ENCODE peak calls at places on chromosomes 3 and 15, in seven cellular contexts. L is HCT116, Z is lower lobe of right lung, E is uterus, S is K562, U is OCI-LY7, R is Peyer's patch. W is an unnamed sample. For H3K9me3 and H3K4me1, the result is how much of the 10 kb centered on the place peaks cover.

GRCh38 chr15:65981837-65982696 is 112.8 kb downstream of the RAB11A start:
- DNase-seq in S (peak), U (peak), Z (peak), L (peak), R (peak), E (no peak), W (no peak)

GRCh38 chr15:69158201-69158842 is 2.1 kb upstream of the GLCE start:
- DNase-seq in L (no peak), Z (no peak), S (peak), U (no peak), E (no peak), R (no peak), W (no peak)

GRCh38 chr15:40902605-40903561 is 8.6 kb downstream of the VPS18 start:
- DNase-seq in U (peak), Z (peak), L (no peak), S (no peak), E (no peak), R (no peak), W (no peak)

GRCh38 chr3:138082085-138082991 is 33.1 kb downstream of the DZIP1L start:
- DNase-seq in Z (no peak), L (peak), S (no peak), E (peak), U (no peak), R (no peak), W (no peak)

GRCh38 chr15:67013696-67014095 is 51.7 kb upstream of the SMAD3 start:
- DNase-seq in U (no peak), E (peak), Z (no peak), L (no peak), R (no peak), S (no peak), W (no peak)

GRCh38 chr3:176274161-176274560 is 923.1 kb downstream of the TBL1XR1 start:
- DNase-seq in Z (no peak), L (no peak), R (no peak), U (peak), E (no peak), S (no peak), W (no peak)

GRCh38 chr3:29141197-29141911 is 139.5 kb upstream of the RBMS3 start:
- DNase-seq in U (no peak), E (no peak), L (no peak), R (no peak), Z (no peak), S (no peak), W (no peak)

GRCh38 chr15:75062706-75063105 is 39.3 kb downstream of the PPCDC start:
- DNase-seq in S (no peak), L (no peak), R (peak), Z (no peak), E (no peak), U (no peak), W (no peak)

GRCh38 chr15:34047893-34048775 is 9.1 kb upstream of the AVEN start:
- DNase-seq in Z (no peak), R (no peak), U (no peak), E (no peak), L (no peak), S (no peak), W (no peak)

GRCh38 chr3:160677459-160677901 is 520 bp downstream of the ARL14 start:
- DNase-seq in E (no peak), R (no peak), Z (no peak), S (no peak), L (no peak), U (no peak), W (no peak)

GRCh38 chr15:90340345-90340744 is 11.7 kb upstream of the ZNF774 start:
- DNase-seq in U (peak), E (no peak), R (peak), Z (no peak), S (peak), L (peak), W (no peak)

GRCh38 chr3:4982773-4983738 is 3.8 kb downstream of the BHLHE40 start:
- DNase-seq in S (no peak), Z (no peak), L (no peak), U (no peak), R (no peak), E (no peak), W (no peak)

GRCh38 chr3:172082269-172082668 is 42.9 kb downstream of the FNDC3B start:
- DNase-seq in S (no peak), Z (no peak), R (peak), E (peak), L (no peak), U (no peak), W (no peak)

GRCh38 chr3:86801921-86802320 is 189.0 kb downstream of the VGLL3 start:
- DNase-seq in S (no peak), R (no peak), L (no peak), Z (no peak), E (no peak), U (no peak), W (no peak)

GRCh38 chr3:37751537-37751936 is 110.1 kb upstream of the CTDSPL start:
- DNase-seq in L (no peak), R (no peak), U (no peak), S (no peak), E (no peak), Z (no peak), W (no peak)

GRCh38 chr15:69685524-69686452 is 233.2 kb downstream of the RPLP1 start:
- DNase-seq in S (no peak), U (no peak), E (no peak), L (no peak), Z (peak), R (no peak), W (no peak)

GRCh38 chr3:6526321-6526720 is 334.6 kb upstream of the GRM7 start:
- DNase-seq in L (peak), Z (no peak), S (no peak), R (no peak), U (no peak), E (no peak), W (no peak)

GRCh38 chr3:169389211-169389924 is 274.1 kb downstream of the MECOM start:
- DNase-seq in U (no peak), R (no peak), E (no peak), Z (no peak), S (no peak), L (no peak), W (no peak)
- H3K4me3 ChIP-seq in U (no peak), R (peak), E (no peak), Z (no peak), S (no peak), L (no peak), W (no peak)

GRCh38 chr15:86837631-86838030 is 758.0 kb downstream of the AGBL1 start:
- DNase-seq in R (no peak), S (no peak), Z (no peak), E (no peak), U (no peak), L (no peak), W (no peak)

GRCh38 chr15:86834115-86834863 is 754.6 kb downstream of the AGBL1 start:
- DNase-seq in L (no peak), S (no peak), Z (no peak), U (no peak), E (no peak), R (no peak), W (no peak)

GRCh38 chr15:86833595-86833994 is 753.9 kb downstream of the AGBL1 start:
- DNase-seq in L (no peak), U (no peak), E (no peak), R (no peak), S (no peak), Z (no peak), W (no peak)

GRCh38 chr15:86839502-86839901 is 759.8 kb downstream of the AGBL1 start:
- DNase-seq in L (no peak), Z (no peak), R (no peak), S (no peak), E (no peak), U (no peak), W (no peak)
- H3K9me3 ChIP-seq in L (under half), Z (under half), R (under half), S (under half), E (under half), U (under half), W (under half)

GRCh38 chr3:125353128-125353527 is 22.0 kb downstream of the ZNF148 start:
- DNase-seq in U (no peak), S (no peak), E (no peak), R (no peak), L (no peak), Z (no peak), W (no peak)
- H3K4me1 ChIP-seq in U (under half), S (under half), E (under half), R (under half), L (under half), Z (under half), W (under half)

GRCh38 chr3:167883452-167883851 is 147.9 kb downstream of the SERPINI1 start:
- DNase-seq in R (no peak), E (no peak), L (no peak), S (no peak), Z (no peak), U (no peak), W (no peak)

GRCh38 chr3:167880183-167880582 is 144.7 kb downstream of the SERPINI1 start:
- DNase-seq in L (no peak), E (no peak), S (no peak), U (no peak), R (no peak), Z (no peak), W (no peak)

GRCh38 chr3:167885277-167885676 is 149.8 kb downstream of the SERPINI1 start:
- DNase-seq in L (no peak), Z (no peak), R (no peak), S (no peak), U (no peak), E (no peak), W (no peak)

GRCh38 chr3:167884481-167884880 is 149.0 kb downstream of the SERPINI1 start:
- DNase-seq in Z (no peak), R (no peak), L (no peak), S (no peak), U (no peak), E (no peak), W (no peak)

DNA sequence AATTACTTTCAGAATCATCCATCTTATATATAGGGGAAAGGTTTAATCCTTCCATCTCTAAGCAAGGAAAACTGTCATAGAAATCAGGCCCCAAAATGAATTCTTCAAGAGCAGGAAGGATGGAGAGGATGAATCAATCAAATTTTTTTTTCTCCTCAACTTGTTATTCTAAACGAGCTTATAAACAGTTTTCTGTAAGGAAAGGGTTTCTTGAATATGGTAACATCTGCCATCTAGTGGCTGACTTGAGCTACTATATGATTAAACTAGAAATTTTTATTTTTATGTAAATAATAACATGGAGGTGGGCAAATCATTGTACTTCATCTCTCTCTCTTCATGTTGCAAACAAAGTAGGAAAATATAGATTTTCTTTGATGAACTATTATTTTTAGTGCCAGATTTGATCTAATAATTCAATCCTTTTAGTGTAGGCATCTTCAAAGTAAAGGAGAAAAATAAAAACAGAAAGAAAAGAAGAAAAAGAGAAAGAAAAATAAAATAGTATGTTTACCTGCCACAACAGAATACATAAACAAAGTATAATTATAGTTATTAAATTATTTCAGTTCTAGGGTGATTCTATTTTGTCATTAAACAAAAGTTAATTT is 146.6 kb downstream of the SERPINI1 start:
- DNase-seq in L (peak), S (peak), U (peak), R (no peak), E (no peak), Z (no peak), W (no peak)
- H3K4me3 ChIP-seq in L (no peak), S (no peak), U (no peak), R (no peak), E (peak), Z (no peak), W (no peak)

GRCh38 chr3:147421184-147421912 is 12.2 kb downstream of the ZIC1 start:
- DNase-seq in Z (no peak), U (no peak), R (no peak), S (no peak), E (no peak), L (no peak), W (no peak)
- H3K9me3 ChIP-seq in Z (under half), U (under half), R (under half), S (under half), E (under half), L (under half), W (under half)